ENCODE peak calls at places on chromosomes 3 and 15, in four cellular contexts. W is fibroblast of lung, Q is mammary epithelial cell, V is neural progenitor cell. B is an unnamed sample. For H3K4me1 and H3K9me3, the result is how much of the 10 kb centered on the place peaks cover.

GRCh38 chr3:99713440-99713839 is 75.0 kb downstream of the COL8A1 start:
- DNase-seq in Q (no peak), V (no peak), W (no peak), B (no peak)

GRCh38 chr15:94177112-94177511 is 54.2 kb upstream of the MCTP2 start:
- DNase-seq in V (no peak), Q (peak), W (peak), B (no peak)

GRCh38 chr3:159305017-159305416 is 503.2 kb downstream of the MFSD1 start:
- DNase-seq in V (no peak), W (no peak), Q (no peak), B (peak)

GRCh38 chr15:80789296-80789695 is 10.1 kb downstream of the CEMIP start:
- DNase-seq in W (peak), V (no peak), Q (no peak), B (no peak)

GRCh38 chr15:96560246-96560895 is 229.9 kb downstream of the NR2F2 start:
- DNase-seq in W (no peak), V (no peak), Q (peak), B (no peak)

GRCh38 chr15:51302480-51302879 is 35.9 kb downstream of the CYP19A1 start:
- DNase-seq in Q (no peak), V (no peak), W (no peak), B (no peak)

GRCh38 chr15:65796610-65797012 is 4.5 kb upstream of the DENND4A start:
- DNase-seq in W (peak), Q (peak), V (no peak), B (no peak)

GRCh38 chr3:125213946-125214542 is 1.5 kb upstream of the SLC12A8 start:
- DNase-seq in W (peak), Q (no peak), V (no peak), B (no peak)

GRCh38 chr3:47004369-47005211 is 25.1 kb downstream of the NBEAL2 start:
- DNase-seq in V (no peak), Q (no peak), W (no peak), B (peak)

GRCh38 chr3:184248454-184249411 is at the start of gene ALG3:
- DNase-seq in W (peak), Q (peak), V (peak), B (peak)

GRCh38 chr3:74033366-74033765 is 408.6 kb upstream of the PDZRN3 start:
- DNase-seq in W (no peak), V (no peak), Q (no peak), B (no peak)

GRCh38 chr3:2655229-2655701 is 454.9 kb downstream of the IL5RA start:
- DNase-seq in W (no peak), Q (no peak), V (no peak), B (no peak)

GRCh38 chr3:172268896-172269295 is 179.4 kb downstream of the GHSR start:
- DNase-seq in V (no peak), Q (no peak), W (no peak), B (no peak)

GRCh38 chr3:152558386-152558785 is 276.5 kb upstream of the P2RY1 start:
- DNase-seq in V (no peak), W (no peak), Q (no peak), B (no peak)

GRCh38 chr15:28099555-28100140 is 533 bp upstream of the OCA2 start:
- DNase-seq in Q (no peak), V (no peak), W (no peak), B (no peak)

GRCh38 chr3:61570813-61571212 is 9.4 kb downstream of the PTPRG start:
- DNase-seq in Q (no peak), V (no peak), W (peak), B (no peak)

DNA sequence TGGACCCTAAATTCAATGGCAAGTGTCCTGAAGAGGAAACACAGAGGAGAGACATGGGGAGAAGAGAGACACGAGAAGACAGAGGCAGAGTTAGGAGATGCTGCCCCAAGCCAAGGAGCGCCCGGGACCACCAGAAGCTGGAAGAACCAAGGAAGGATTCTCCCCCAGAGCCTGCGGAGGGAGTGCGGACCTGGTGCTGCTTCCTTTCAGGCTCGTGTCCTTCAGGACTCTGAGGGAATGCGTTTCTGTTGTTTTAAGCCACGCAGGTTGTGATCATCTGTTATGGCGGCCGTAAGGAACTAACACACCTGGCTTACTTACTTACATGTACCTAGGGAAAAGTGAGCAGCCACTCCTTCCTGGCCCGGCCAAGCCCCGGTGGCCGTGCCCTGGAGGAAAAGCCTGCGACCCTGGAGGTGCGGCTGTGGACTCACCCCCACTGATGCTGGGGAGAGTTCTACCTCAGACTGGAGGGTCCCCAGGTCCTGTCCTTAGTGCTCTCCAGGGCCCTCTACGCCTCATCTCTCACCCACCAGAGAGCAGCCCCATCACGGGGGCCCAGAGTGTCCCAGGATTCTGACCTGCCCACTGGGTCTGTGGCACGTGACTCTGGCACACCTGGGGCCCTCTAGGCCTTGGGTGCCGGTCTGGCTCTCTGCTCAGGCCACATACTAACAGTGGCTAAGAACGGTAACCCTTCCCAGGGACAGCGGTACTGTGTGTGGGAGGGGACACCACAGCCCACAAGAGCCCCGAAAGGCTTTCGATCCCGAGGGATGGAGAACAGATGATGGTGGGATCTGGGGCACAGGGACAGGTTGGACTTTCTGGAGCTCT is 61.8 kb downstream of the ITGA11 start:
- DNase-seq in V (no peak), Q (no peak), W (no peak), B (no peak)
- H3K4me1 ChIP-seq in V (under half), Q (under half), W (under half), B (under half)

DNA sequence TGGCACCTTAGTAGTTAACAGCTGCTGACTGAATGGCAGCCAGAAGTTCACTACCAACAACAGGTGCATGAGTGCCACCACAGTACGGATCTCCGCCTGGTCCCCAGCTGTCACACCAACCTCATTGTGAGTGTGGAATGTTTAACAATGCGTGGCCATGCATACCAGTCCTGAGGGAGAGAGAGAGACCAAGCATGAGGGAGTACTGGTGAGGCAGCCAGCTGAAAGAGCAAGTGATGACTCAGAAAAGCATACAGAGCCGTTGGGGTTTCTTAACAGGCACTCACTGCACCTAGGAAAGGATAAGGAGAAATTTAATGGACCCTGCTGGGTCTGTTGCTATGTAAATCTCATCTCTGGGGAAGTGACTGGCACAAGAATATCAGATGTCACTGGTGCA is 245.4 kb upstream of the ARPP21 start:
- DNase-seq in Q (no peak), W (peak), V (no peak), B (no peak)
- H3K9me3 ChIP-seq in Q (under half), W (under half), V (under half), B (under half)

DNA sequence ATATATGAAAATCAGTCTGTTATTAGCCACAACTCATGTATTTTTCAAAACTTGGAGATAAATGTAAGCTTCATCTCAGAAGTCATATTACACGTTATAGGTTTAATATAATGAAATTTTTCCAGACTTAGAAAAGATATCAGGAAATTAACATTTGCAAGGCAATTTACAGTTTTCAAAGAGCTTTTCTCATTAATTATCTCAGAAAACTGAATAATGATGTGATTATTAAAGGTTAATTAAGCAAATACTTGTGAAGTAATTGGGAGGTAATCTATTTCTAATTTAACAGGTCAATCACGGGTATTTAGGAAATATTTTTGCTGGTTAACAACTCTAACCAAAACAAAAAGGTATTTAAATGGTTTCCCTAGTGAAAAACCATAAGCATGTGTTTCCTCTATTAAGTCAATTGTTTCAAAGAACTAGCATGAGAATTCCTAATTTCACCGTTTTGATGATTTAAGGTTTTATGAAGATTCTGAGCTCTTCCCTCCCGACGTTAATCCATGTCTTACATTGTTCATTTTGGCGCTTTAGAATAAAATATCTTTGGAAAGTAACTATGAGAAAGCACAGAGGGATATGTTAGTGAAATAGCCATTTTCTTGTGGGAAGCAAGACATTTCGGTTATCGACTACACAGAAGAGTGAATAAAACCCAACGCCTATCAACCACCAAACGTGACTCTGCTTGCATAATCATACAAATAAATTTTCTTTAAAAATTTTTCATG is 1.5 kb upstream of the NEO1 start:
- DNase-seq in V (no peak), Q (no peak), W (no peak), B (no peak)
- H3K9ac ChIP-seq in V (peak), Q (no peak), W (no peak), B (peak)

GRCh38 chr3:45125550-45126026 is 20.6 kb downstream of the CDCP1 start:
- DNase-seq in Q (peak), V (no peak), W (no peak), B (no peak)

GRCh38 chr3:45124379-45124778 is 21.8 kb downstream of the CDCP1 start:
- DNase-seq in Q (peak), W (peak), V (no peak), B (no peak)

GRCh38 chr3:45124956-45125355 is 21.2 kb downstream of the CDCP1 start:
- DNase-seq in Q (no peak), V (no peak), W (no peak), B (no peak)

GRCh38 chr3:45126730-45127129 is 19.4 kb downstream of the CDCP1 start:
- DNase-seq in W (no peak), V (no peak), Q (peak), B (no peak)

GRCh38 chr3:45127130-45127822 is 18.9 kb downstream of the CDCP1 start:
- DNase-seq in W (no peak), Q (peak), V (no peak), B (no peak)
- H3K4me1 ChIP-seq in W (under half), Q (half or more), V (under half), B (under half)

GRCh38 chr3:38469852-38470251 is 16.2 kb downstream of the ACVR2B start:
- DNase-seq in W (no peak), Q (no peak), V (no peak), B (no peak)

GRCh38 chr3:38472342-38472741 is 18.7 kb downstream of the ACVR2B start:
- DNase-seq in V (no peak), W (no peak), Q (no peak), B (no peak)

GRCh38 chr3:38471260-38471857 is 17.7 kb downstream of the ACVR2B start:
- DNase-seq in W (peak), Q (no peak), V (no peak), B (no peak)

GRCh38 chr3:38465588-38466154 is 12.0 kb downstream of the ACVR2B start:
- DNase-seq in Q (no peak), W (no peak), V (no peak), B (no peak)

GRCh38 chr3:38468811-38469210 is 15.1 kb downstream of the ACVR2B start:
- DNase-seq in V (no peak), W (no peak), Q (no peak), B (no peak)
- H3K9me3 ChIP-seq in V (under half), W (under half), Q (under half), B (under half)

DNA sequence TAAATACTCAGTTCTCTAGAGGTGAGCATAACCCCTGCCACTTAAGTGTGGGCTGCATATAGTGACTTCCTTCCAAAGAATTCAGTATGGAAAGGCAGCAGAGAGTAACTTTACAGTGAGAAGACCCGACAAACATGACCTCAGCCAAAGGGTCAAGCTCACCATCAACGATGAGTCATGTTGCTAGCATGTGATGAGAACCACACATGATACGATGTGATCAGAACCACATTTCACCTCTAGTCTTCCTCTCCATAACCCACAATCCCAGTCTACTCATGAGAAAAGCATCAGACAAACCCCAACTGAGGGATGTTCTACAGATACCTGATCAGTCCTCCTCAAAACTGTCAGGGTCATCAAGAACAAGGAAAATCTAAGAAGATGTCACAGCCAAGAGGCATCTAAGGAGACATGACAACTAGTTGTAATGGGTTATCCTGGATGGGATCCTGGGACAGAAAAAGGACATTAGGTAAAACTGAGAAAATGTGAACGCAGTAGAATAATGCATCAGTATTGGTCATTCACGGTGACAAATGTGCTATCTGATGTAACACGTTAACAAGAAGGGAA is 28.2 kb downstream of the SEC61A1 start:
- DNase-seq in V (no peak), Q (peak), W (peak), B (no peak)
- H3K9ac ChIP-seq in V (no peak), Q (no peak), W (no peak), B (no peak)

GRCh38 chr15:69555080-69555479 is 102.5 kb downstream of the RPLP1 start:
- DNase-seq in V (no peak), W (no peak), Q (no peak), B (no peak)

GRCh38 chr15:69558138-69558409 is 105.5 kb downstream of the RPLP1 start:
- DNase-seq in V (no peak), Q (no peak), W (no peak), B (no peak)

GRCh38 chr15:69559440-69560215 is 107.0 kb downstream of the RPLP1 start:
- DNase-seq in Q (no peak), V (no peak), W (peak), B (no peak)

GRCh38 chr15:69556344-69556743 is 103.7 kb downstream of the RPLP1 start:
- DNase-seq in V (no peak), Q (no peak), W (no peak), B (no peak)

GRCh38 chr15:69557340-69558137 is 104.9 kb downstream of the RPLP1 start:
- DNase-seq in V (peak), Q (peak), W (peak), B (no peak)
- H3K4me1 ChIP-seq in V (under half), Q (under half), W (under half), B (half or more)

GRCh38 chr15:37041836-37042235 is 58.5 kb downstream of the MEIS2 start:
- DNase-seq in W (no peak), Q (no peak), V (no peak), B (no peak)
- H3K9me3 ChIP-seq in W (under half), Q (under half), V (under half), B (under half)

GRCh38 chr3:187642861-187643260 is 27.3 kb downstream of the SST start:
- DNase-seq in W (no peak), V (no peak), Q (no peak), B (no peak)
- H3K9ac ChIP-seq in W (no peak), V (no peak), Q (no peak), B (no peak)

GRCh38 chr15:99508807-99509311 is 56.9 kb upstream of the MEF2A start:
- DNase-seq in V (no peak), W (no peak), Q (no peak), B (no peak)

GRCh38 chr15:99511865-99512632 is 53.7 kb upstream of the MEF2A start:
- DNase-seq in W (no peak), V (no peak), Q (no peak), B (peak)

GRCh38 chr15:99511529-99511864 is 54.3 kb upstream of the MEF2A start:
- DNase-seq in W (peak), Q (no peak), V (no peak), B (no peak)

GRCh38 chr15:99507732-99508571 is 57.8 kb upstream of the MEF2A start:
- DNase-seq in W (peak), Q (peak), V (no peak), B (no peak)

GRCh38 chr15:99509686-99510461 is 55.9 kb upstream of the MEF2A start:
- DNase-seq in V (no peak), W (no peak), Q (no peak), B (no peak)
- H3K4me1 ChIP-seq in V (under half), W (under half), Q (under half), B (under half)

B was measured in kidney.